ENCODE peak calls at places on chromosomes 3 and 15, in six cellular contexts. O is IMR-90, M is H9, P is neuronal stem cell, J is mesenchymal stem cell, K is H1. L is an unnamed sample.
A peak's percentile ranks its signal among the peaks of the same experiment; 100 is the strongest.

GRCh38 chr3:139227165-139227564 is 116.7 kb upstream of the MRPS22 start:
- DNase-seq in O (no peak), M (no peak), P (no peak), J (no peak), K (no peak), L (no peak)

GRCh38 chr15:95875141-95875643 is 455.3 kb upstream of the NR2F2 start:
- DNase-seq in O (no peak), M (no peak), P (no peak), J (no peak), K (no peak), L (peak; percentile 29)

GRCh38 chr3:172315401-172316091 is 132.7 kb downstream of the GHSR start:
- DNase-seq in O (peak; percentile 85), M (no peak), P (no peak), J (peak; percentile 95), K (no peak), L (no peak)

GRCh38 chr15:94205366-94205765 is 26.0 kb upstream of the MCTP2 start:
- DNase-seq in O (peak; percentile 18), M (no peak), P (no peak), J (peak; percentile 99), K (no peak), L (no peak)

GRCh38 chr3:62289922-62290321 is 83.4 kb downstream of the FEZF2 start:
- DNase-seq in O (no peak), M (no peak), P (no peak), J (no peak), K (no peak), L (no peak)

GRCh38 chr3:143654906-143655305 is 193.4 kb downstream of the SLC9A9 start:
- DNase-seq in O (no peak), M (no peak), P (no peak), J (no peak), K (no peak), L (no peak)

GRCh38 chr15:57611938-57612337 is 20.2 kb downstream of the MYZAP start:
- DNase-seq in O (no peak), M (no peak), P (no peak), J (no peak), K (no peak), L (peak; percentile 20)

GRCh38 chr15:64905119-64905831 is 6.4 kb upstream of the ANKDD1A start:
- DNase-seq in O (peak; percentile 60), M (peak; percentile 98), P (peak; percentile 67), J (peak; percentile 79), K (peak; percentile 96), L (peak; percentile 87)

GRCh38 chr15:56943398-56943797 is 25.0 kb downstream of the TCF12 start:
- DNase-seq in O (peak; percentile 69), M (no peak), P (no peak), J (no peak), K (no peak), L (no peak)

GRCh38 chr15:70132148-70132547 is 34.4 kb upstream of the TLE3 start:
- DNase-seq in O (peak; percentile 36), M (no peak), P (no peak), J (no peak), K (no peak), L (no peak)

GRCh38 chr3:97793415-97794019 is 28.3 kb upstream of the CRYBG3 start:
- DNase-seq in O (peak; percentile 64), M (no peak), P (peak; percentile 23), J (peak; percentile 65), K (no peak), L (peak; percentile 1)

GRCh38 chr3:50358927-50359759 is at the start of gene TMEM115:
- DNase-seq in O (peak; percentile 99), M (peak; percentile 99), P (peak; percentile 96), J (peak; percentile 99), K (peak; percentile 91), L (peak; percentile 96)

GRCh38 chr3:126433496-126434263 is 39.0 kb downstream of the CFAP100 start:
- DNase-seq in O (no peak), M (peak; percentile 12), P (no peak), J (no peak), K (no peak), L (no peak)

GRCh38 chr3:195597848-195598247 is 14.1 kb upstream of the APOD start:
- DNase-seq in O (no peak), M (no peak), P (no peak), J (no peak), K (no peak), L (no peak)

GRCh38 chr3:107117922-107118576 is 259.2 kb upstream of the CCDC54 start:
- DNase-seq in O (peak; percentile 80), M (peak; percentile 61), P (peak; percentile 49), J (peak; percentile 64), K (peak; percentile 66), L (no peak)

GRCh38 chr3:119173325-119173724 is at the start of gene UPK1B:
- DNase-seq in O (no peak), M (peak; percentile 82), P (no peak), J (no peak), K (peak; percentile 72), L (peak; percentile 81)

GRCh38 chr3:97510795-97511194 is 253.8 kb upstream of the ARL6 start:
- DNase-seq in O (no peak), M (peak; percentile 42), P (peak; percentile 4), J (peak; percentile 18), K (no peak), L (no peak)

GRCh38 chr3:141321109-141321497 is 47.2 kb upstream of the ZBTB38 start:
- DNase-seq in O (peak; percentile 58), M (no peak), P (no peak), J (peak; percentile 41), K (no peak), L (no peak)

GRCh38 chr15:58666957-58667356 is 82.5 kb downstream of the ADAM10 start:
- DNase-seq in O (peak; percentile 62), M (no peak), P (no peak), J (peak; percentile 64), K (no peak), L (peak; percentile 48)

GRCh38 chr3:56357266-56357665 is 111.0 kb downstream of the ERC2 start:
- DNase-seq in O (no peak), M (peak; percentile 37), P (no peak), J (peak; percentile 15), K (no peak), L (no peak)

GRCh38 chr15:83559310-83559966 is 94.5 kb upstream of the ADAMTSL3 start:
- DNase-seq in O (peak; percentile 61), M (peak; percentile 73), P (peak; percentile 61), J (peak; percentile 65), K (peak; percentile 74), L (peak; percentile 54)

GRCh38 chr15:23686466-23687142 is 501 bp downstream of the NDN start:
- DNase-seq in O (peak; percentile 4), M (peak; percentile 26), P (no peak), J (peak; percentile 15), K (peak; percentile 44), L (no peak)

GRCh38 chr3:16871915-16872842 is 12.6 kb upstream of the PLCL2 start:
- DNase-seq in O (no peak), M (no peak), P (no peak), J (no peak), K (no peak), L (peak; percentile 10)

GRCh38 chr3:1442271-1442670 is 349.4 kb downstream of the CNTN6 start:
- DNase-seq in O (no peak), M (no peak), P (no peak), J (no peak), K (no peak), L (no peak)

GRCh38 chr3:185983495-185984141 is 45.8 kb upstream of the TRA2B start:
- DNase-seq in O (peak; percentile 62), M (peak; percentile 83), P (peak; percentile 82), J (peak; percentile 61), K (peak; percentile 90), L (peak; percentile 92)

GRCh38 chr15:64072812-64073211 is 20.8 kb downstream of the CIAO2A start:
- DNase-seq in O (no peak), M (no peak), P (no peak), J (no peak), K (no peak), L (no peak)

GRCh38 chr3:177589921-177590336 is 392.6 kb upstream of the TBL1XR1 start:
- DNase-seq in O (peak; percentile 93), M (no peak), P (peak; percentile 45), J (peak; percentile 37), K (no peak), L (no peak)

GRCh38 chr3:126372413-126373145 is 15.4 kb upstream of the KLF15 start:
- DNase-seq in O (no peak), M (no peak), P (no peak), J (no peak), K (no peak), L (no peak)

GRCh38 chr3:141875893-141876380 is 506 bp upstream of the ATP1B3 start:
- DNase-seq in O (peak; percentile 71), M (peak; percentile 60), P (peak; percentile 75), J (peak; percentile 84), K (peak; percentile 79), L (peak; percentile 71)

GRCh38 chr3:184372911-184373310 is 5.1 kb downstream of the THPO start:
- DNase-seq in O (no peak), M (no peak), P (no peak), J (no peak), K (no peak), L (no peak)

GRCh38 chr15:60525640-60526039 is 46.7 kb upstream of the ICE2 start:
- DNase-seq in O (no peak), M (no peak), P (no peak), J (no peak), K (no peak), L (no peak)
- H4K91ac ChIP-seq in O (no peak overlapping the region), M (no peak overlapping the region), P (no peak overlapping the region), J (no peak overlapping the region), K (no peak overlapping the region), L (no peak overlapping the region)

GRCh38 chr3:115533218-115533617 is 90.1 kb upstream of the GAP43 start:
- DNase-seq in O (no peak), M (no peak), P (no peak), J (no peak), K (no peak), L (no peak)
- H4K91ac ChIP-seq in O (no peak overlapping the region), M (no peak overlapping the region), P (no peak overlapping the region), J (no peak overlapping the region), K (no peak overlapping the region), L (no peak overlapping the region)

DNA sequence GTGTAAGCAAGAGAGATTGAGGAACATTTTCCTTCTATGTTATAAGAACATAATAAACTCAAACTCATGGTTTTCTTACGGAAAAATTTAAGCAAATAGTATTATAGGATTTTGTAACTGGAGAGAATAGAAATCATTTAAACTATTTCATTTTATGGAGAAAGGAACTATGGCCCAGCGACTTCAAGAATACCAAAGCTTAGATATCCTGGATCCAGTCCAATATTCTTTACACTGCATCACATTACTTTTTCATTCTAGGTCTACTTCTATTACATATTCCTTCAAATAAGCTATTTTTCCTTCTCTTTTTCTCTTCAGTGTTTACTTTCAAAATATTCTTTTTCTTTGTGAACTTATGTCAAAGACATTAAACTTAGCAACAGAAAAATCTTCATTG is 20.5 kb downstream of the KPNA4 start:
- DNase-seq in O (no peak), M (no peak), P (no peak), J (no peak), K (no peak), L (no peak)
- H4K91ac ChIP-seq in O (no peak overlapping the region), M (no peak overlapping the region), P (no peak overlapping the region), J (no peak overlapping the region), K (no peak overlapping the region), L (no peak overlapping the region)

DNA sequence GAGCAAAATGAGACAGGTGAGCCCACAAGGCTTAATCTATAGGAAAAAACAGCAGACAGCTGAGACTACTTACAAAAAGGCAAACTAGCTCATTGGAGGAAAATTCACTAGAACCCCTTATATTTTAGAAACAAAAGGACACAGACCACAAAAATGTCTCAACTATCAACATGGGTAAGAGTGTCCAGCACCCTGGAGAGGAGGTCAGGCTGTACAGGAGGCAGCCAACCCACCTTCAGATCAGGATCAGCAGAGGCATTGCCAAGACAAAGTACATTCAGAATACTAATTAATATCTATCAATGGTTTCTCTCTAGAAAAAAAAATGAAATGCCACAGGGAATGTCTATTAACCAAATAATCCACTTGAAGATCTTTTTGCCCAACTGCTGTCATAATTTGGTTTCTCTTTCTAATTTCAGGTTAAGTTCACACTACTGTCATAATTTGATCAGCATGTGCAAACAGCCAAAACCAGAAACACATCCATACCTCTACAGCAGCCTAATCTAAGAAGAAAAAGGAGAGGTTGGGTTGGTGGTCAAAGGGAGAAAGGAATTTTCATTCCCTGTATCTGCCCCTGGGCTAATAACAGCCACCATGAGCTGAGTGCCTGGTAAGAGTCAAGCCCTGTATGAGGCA is 26.0 kb upstream of the THBS1 start:
- DNase-seq in O (no peak), M (no peak), P (no peak), J (no peak), K (no peak), L (no peak)
- H4K91ac ChIP-seq in O (peak overlapping the region; percentile 53), M (no peak overlapping the region), P (no peak overlapping the region), J (no peak overlapping the region), K (no peak overlapping the region), L (no peak overlapping the region)

L was measured in trophoblast cell.